ENCODE peak calls at places on chromosomes 12 and 14, in eight cellular contexts. T, C, F, M, Y, E, S and J are unnamed samples.

GRCh38 chr14:104184911-104185499 is 46.6 kb downstream of the KIF26A start:
- DNase-seq in F (no peak), C (no peak), S (no peak), E (no peak), M (no peak), Y (no peak), T (no peak), J (no peak)

GRCh38 chr14:103334644-103335603 is 887 bp downstream of the EIF5 start:
- DNase-seq in T (peak), C (peak), M (no peak), S (peak), Y (peak), F (peak), E (peak), J (peak)

GRCh38 chr12:89951050-89951693 is 242.5 kb upstream of the ATP2B1 start:
- DNase-seq in C (peak), E (no peak), M (no peak), T (no peak), S (peak), F (peak), Y (no peak), J (no peak)

GRCh38 chr12:162467-163307 is 51.3 kb downstream of the SLC6A12 start:
- DNase-seq in C (no peak), Y (no peak), T (no peak), M (peak), E (no peak), S (no peak), F (no peak), J (no peak)

GRCh38 chr12:53096089-53096741 is 1.3 kb upstream of the IGFBP6 start:
- DNase-seq in E (no peak), C (peak), T (peak), M (peak), S (peak), Y (no peak), F (peak), J (peak)

GRCh38 chr12:94535614-94535932 is 75.9 kb upstream of the CEP83 start:
- DNase-seq in Y (no peak), T (no peak), E (no peak), S (no peak), C (no peak), M (no peak), F (no peak), J (no peak)

GRCh38 chr14:89369656-89370055 is 47.4 kb downstream of the FOXN3 start:
- DNase-seq in F (no peak), E (no peak), S (no peak), C (no peak), T (no peak), Y (no peak), M (peak), J (no peak)

GRCh38 chr12:62192486-62193250 is 67.5 kb upstream of the USP15 start:
- DNase-seq in E (peak), T (no peak), M (peak), F (peak), Y (peak), S (peak), C (peak), J (peak)

GRCh38 chr12:47378222-47378582 is 298.4 kb upstream of the AMIGO2 start:
- DNase-seq in T (no peak), F (no peak), S (no peak), C (no peak), Y (no peak), M (no peak), E (no peak), J (no peak)

GRCh38 chr12:95678684-95679083 is 111.9 kb downstream of the NTN4 start:
- DNase-seq in C (no peak), F (no peak), T (no peak), Y (no peak), E (no peak), M (no peak), S (no peak), J (no peak)

GRCh38 chr14:49992901-49993335 is 100.0 kb downstream of the ARF6 start:
- DNase-seq in T (no peak), C (no peak), Y (no peak), M (no peak), E (no peak), F (peak), S (no peak), J (no peak)

GRCh38 chr14:29805415-29806123 is 122.1 kb downstream of the PRKD1 start:
- DNase-seq in S (peak), M (no peak), C (peak), F (peak), T (no peak), E (no peak), Y (peak), J (peak)

GRCh38 chr14:59190372-59190771 is 1.9 kb downstream of the DAAM1 start:
- DNase-seq in M (peak), S (no peak), E (no peak), Y (no peak), F (no peak), C (peak), T (no peak), J (no peak)

GRCh38 chr12:112971248-112971647 is 7.1 kb upstream of the OAS2 start:
- DNase-seq in C (no peak), S (no peak), F (peak), Y (no peak), T (no peak), E (no peak), M (no peak), J (no peak)

GRCh38 chr12:87469295-87469694 is 559.9 kb downstream of the C12orf50 start:
- DNase-seq in Y (no peak), M (no peak), S (no peak), C (peak), E (no peak), F (peak), T (no peak), J (no peak)

GRCh38 chr12:57522019-57522886 is at the start of gene MBD6:
- DNase-seq in C (peak), M (peak), T (peak), E (peak), S (peak), Y (peak), F (peak), J (peak)

GRCh38 chr14:43012817-43013216 is 1406.1 kb downstream of the LRFN5 start:
- DNase-seq in C (no peak), M (no peak), Y (no peak), T (no peak), F (no peak), E (no peak), S (no peak), J (no peak)

GRCh38 chr12:123860369-123860768 is 98.3 kb downstream of the DNAH10 start:
- DNase-seq in E (no peak), Y (no peak), T (no peak), M (no peak), C (no peak), S (no peak), F (peak), J (no peak)

GRCh38 chr12:101920906-101921305 is 43.5 kb downstream of the DRAM1 start:
- DNase-seq in T (no peak), Y (no peak), S (no peak), E (no peak), F (no peak), M (no peak), C (no peak), J (no peak)

GRCh38 chr12:131035268-131035681 is 81.6 kb downstream of the ADGRD1 start:
- DNase-seq in S (no peak), C (peak), F (no peak), Y (no peak), M (no peak), E (no peak), T (no peak), J (no peak)

GRCh38 chr14:54565236-54566151 is 1.4 kb upstream of the SAMD4A start:
- DNase-seq in S (peak), M (peak), Y (peak), T (peak), F (peak), C (peak), E (peak), J (peak)

GRCh38 chr12:2795291-2796186 is 769 bp downstream of the FKBP4 start:
- DNase-seq in S (peak), T (peak), Y (peak), F (peak), M (peak), E (peak), C (peak), J (peak)

GRCh38 chr12:4324366-4324765 is 3.4 kb downstream of the TIGAR start:
- DNase-seq in M (no peak), F (no peak), E (no peak), C (no peak), T (no peak), S (no peak), Y (no peak), J (no peak)

GRCh38 chr12:93020225-93020997 is 91.3 kb upstream of the EEA1 start:
- DNase-seq in T (no peak), Y (peak), S (no peak), E (no peak), M (no peak), F (no peak), C (peak), J (no peak)

GRCh38 chr12:3336606-3337311 is 154.2 kb upstream of the PRMT8 start:
- DNase-seq in T (no peak), Y (no peak), S (peak), E (no peak), M (no peak), F (no peak), C (peak), J (peak)

GRCh38 chr12:65500121-65500846 is 221.8 kb downstream of the MSRB3 start:
- DNase-seq in E (no peak), F (peak), Y (no peak), S (peak), T (no peak), M (no peak), C (peak), J (no peak)

GRCh38 chr14:33357225-33358010 is 418.7 kb downstream of the NPAS3 start:
- DNase-seq in T (no peak), S (no peak), M (no peak), F (no peak), Y (no peak), E (no peak), C (no peak), J (no peak)

GRCh38 chr14:72830786-72831583 is 62.9 kb downstream of the DPF3 start:
- DNase-seq in T (no peak), M (no peak), C (no peak), S (no peak), Y (no peak), E (no peak), F (peak), J (peak)

GRCh38 chr12:26112703-26113147 is 12.1 kb downstream of the BHLHE41 start:
- DNase-seq in C (no peak), Y (no peak), T (no peak), S (no peak), F (no peak), M (no peak), E (no peak), J (no peak)

GRCh38 chr12:117105902-117106301 is 6.7 kb upstream of the TESC start:
- DNase-seq in C (peak), F (no peak), S (peak), T (no peak), M (no peak), E (peak), Y (no peak), J (no peak)

GRCh38 chr12:50765325-50765911 is 1.5 kb downstream of the ATF1 start:
- DNase-seq in Y (peak), S (peak), C (peak), M (peak), E (peak), T (no peak), F (peak), J (no peak)

GRCh38 chr12:42779186-42779859 is 189.8 kb upstream of the PRICKLE1 start:
- DNase-seq in S (peak), F (peak), M (no peak), Y (no peak), T (no peak), C (peak), E (no peak), J (no peak)

GRCh38 chr14:93974299-93974698 is 2.1 kb downstream of the ASB2 start:
- DNase-seq in M (no peak), C (no peak), F (no peak), T (no peak), S (no peak), Y (no peak), E (no peak), J (no peak)

GRCh38 chr12:2341871-2342270 is 289.1 kb downstream of the CACNA1C start:
- DNase-seq in F (peak), T (no peak), C (peak), Y (no peak), S (peak), M (no peak), E (no peak), J (no peak)

GRCh38 chr12:28883406-28883997 is 265.6 kb upstream of the FAR2 start:
- DNase-seq in F (no peak), M (no peak), T (no peak), Y (no peak), S (no peak), C (no peak), E (no peak), J (no peak)

GRCh38 chr14:65847065-65847847 is 434.7 kb downstream of the FUT8 start:
- DNase-seq in F (no peak), Y (peak), M (no peak), E (peak), S (no peak), C (no peak), T (no peak), J (no peak)

GRCh38 chr14:38256358-38256840 is 506 bp upstream of the CLEC14A start:
- DNase-seq in Y (no peak), S (no peak), F (peak), C (no peak), M (no peak), E (no peak), T (no peak), J (no peak)
- TF ChIP-seq CTCF in Y (no peak), S (no peak), F (peak), C (no peak), M (peak), E (no peak), T (no peak), J (no peak)

DNA sequence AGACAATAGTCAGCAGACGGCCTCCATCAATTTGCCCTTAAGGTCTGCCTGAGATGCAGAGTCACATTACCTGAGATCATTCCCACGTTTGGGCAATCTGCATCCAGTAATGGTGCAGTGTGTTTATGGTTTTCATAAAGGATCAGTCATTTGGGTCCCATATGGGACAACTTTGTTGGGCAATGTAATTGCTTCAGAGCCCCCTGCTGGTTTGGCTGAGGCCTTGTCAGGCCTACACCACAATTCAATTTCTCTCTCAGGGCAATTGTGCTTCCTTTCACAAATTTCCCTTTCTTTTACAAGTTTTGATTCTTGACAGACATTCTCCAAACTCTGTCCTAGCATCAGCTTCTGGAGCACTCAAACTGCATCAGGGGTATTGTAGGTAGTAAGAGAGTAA is 191.2 kb upstream of the SSTR1 start:
- DNase-seq in Y (no peak), E (no peak), M (no peak), S (no peak), C (peak), T (no peak), F (peak), J (no peak)
- TF ChIP-seq CTCF in Y (peak), E (no peak), M (peak), S (no peak), C (peak), T (no peak), F (peak), J (no peak)

DNA sequence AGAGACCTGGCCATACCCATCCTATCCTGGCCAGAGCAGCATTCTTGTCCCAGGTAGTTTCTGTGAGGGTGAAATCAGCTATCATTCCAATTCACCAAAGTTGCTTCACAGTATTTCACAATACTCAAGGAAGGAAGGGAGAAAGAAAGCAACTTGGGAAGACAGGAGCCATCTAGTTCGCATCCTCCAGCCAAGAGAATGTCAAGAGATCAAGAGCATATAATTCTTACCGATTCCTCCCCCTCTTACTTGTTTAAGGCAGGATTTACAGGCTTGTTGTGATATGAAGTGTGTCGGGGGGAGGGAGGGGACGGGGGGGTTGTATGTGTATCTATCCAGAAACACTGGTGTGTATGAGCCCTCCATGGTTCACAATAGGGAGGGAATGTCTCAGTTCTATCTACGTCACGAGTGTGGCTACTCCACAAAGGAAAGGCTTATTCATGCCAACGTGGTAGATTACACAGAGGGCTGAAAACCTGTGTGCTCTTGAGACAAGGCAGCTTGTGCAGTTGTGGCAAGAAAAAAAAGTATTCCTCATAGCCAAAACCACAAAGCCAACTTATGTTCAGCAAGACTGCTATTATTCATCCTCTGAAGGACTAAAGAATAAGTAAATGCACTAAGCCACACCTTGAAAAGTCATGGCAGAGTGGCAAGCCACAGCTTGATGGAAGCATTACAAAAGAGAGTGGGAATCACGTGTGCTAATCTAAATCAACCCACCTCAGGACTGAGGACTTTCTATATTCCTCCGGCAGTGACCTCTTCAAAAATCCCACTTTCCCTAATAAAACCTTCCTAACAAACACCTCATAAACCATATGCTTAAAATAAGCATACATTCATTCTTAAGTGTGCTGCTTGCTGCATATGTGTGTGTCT is 35.0 kb downstream of the CORO1C start:
- DNase-seq in E (no peak), M (no peak), C (peak), F (peak), S (peak), T (no peak), Y (no peak), J (peak)
- TF ChIP-seq CTCF in E (no peak), M (no peak), C (no peak), F (no peak), S (no peak), T (no peak), Y (no peak), J (no peak)

GRCh38 chr14:56161658-56162057 is 43.4 kb downstream of the PELI2 start:
- DNase-seq in C (no peak), E (no peak), Y (no peak), S (no peak), F (no peak), M (no peak), T (no peak), J (no peak)
- TF ChIP-seq CTCF in C (no peak), E (no peak), Y (no peak), S (no peak), F (no peak), M (no peak), T (no peak), J (no peak)

GRCh38 chr14:87052646-87053225 is 940.2 kb downstream of the GALC start:
- DNase-seq in S (no peak), T (no peak), F (no peak), M (no peak), C (peak), Y (no peak), E (no peak), J (no peak)

GRCh38 chr14:87046960-87047359 is 946.0 kb downstream of the GALC start:
- DNase-seq in C (no peak), E (no peak), T (no peak), S (no peak), F (no peak), Y (no peak), M (no peak), J (no peak)

GRCh38 chr14:87055007-87055406 is 938.0 kb downstream of the GALC start:
- DNase-seq in M (peak), C (no peak), E (no peak), S (no peak), F (no peak), T (no peak), Y (no peak), J (no peak)

GRCh38 chr14:87045956-87046355 is 947.0 kb downstream of the GALC start:
- DNase-seq in C (no peak), Y (no peak), E (no peak), S (no peak), M (no peak), F (no peak), T (no peak), J (no peak)

GRCh38 chr14:87049886-87050820 is 942.8 kb downstream of the GALC start:
- DNase-seq in F (peak), M (peak), Y (peak), E (no peak), S (peak), T (no peak), C (peak), J (no peak)
- TF ChIP-seq CTCF in F (peak), M (peak), Y (peak), E (no peak), S (peak), T (no peak), C (peak), J (no peak)

GRCh38 chr12:111274820-111275219 is 94.1 kb downstream of the PHETA1 start:
- DNase-seq in E (no peak), M (no peak), Y (no peak), F (peak), T (no peak), C (no peak), S (no peak), J (no peak)
- TF ChIP-seq CTCF in E (no peak), M (peak), Y (peak), F (peak), T (no peak), C (peak), S (peak), J (no peak)

DNA sequence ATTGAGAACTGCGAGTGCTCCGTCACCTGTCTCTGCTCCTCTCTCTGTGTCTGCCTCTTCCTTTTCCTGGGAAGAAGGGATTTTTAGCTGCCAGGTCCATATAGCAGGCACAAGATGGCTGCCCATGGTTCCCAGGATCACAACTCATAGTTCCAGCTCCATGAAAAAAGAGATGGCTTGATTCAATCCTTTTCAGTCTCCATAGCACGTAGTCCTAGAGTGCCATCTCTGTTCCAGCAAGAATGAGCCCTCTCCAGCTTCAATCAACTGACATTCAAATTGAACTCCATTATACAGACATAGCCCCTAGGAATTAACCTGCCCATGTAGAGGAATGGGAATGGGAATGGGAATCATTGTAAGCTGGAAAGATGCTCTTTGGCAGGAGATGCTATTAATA is 34.7 kb upstream of the RTRAF start:
- DNase-seq in S (no peak), F (no peak), T (no peak), E (no peak), Y (no peak), C (no peak), M (no peak), J (no peak)
- TF ChIP-seq CTCF in S (no peak), F (no peak), T (no peak), E (no peak), Y (no peak), C (no peak), M (peak), J (no peak)

GRCh38 chr12:15794196-15794595 is 5.0 kb upstream of the EPS8 start:
- DNase-seq in M (no peak), E (no peak), Y (no peak), F (no peak), S (no peak), C (no peak), T (no peak), J (no peak)
- TF ChIP-seq CTCF in M (no peak), E (no peak), Y (no peak), F (no peak), S (no peak), C (no peak), T (no peak), J (no peak)

GRCh38 chr12:23361971-23362370 is 587.5 kb downstream of the SOX5 start:
- DNase-seq in C (no peak), M (no peak), F (no peak), T (no peak), Y (no peak), E (no peak), S (no peak), J (no peak)
- TF ChIP-seq CTCF in C (no peak), M (peak), F (no peak), T (no peak), Y (no peak), E (no peak), S (no peak), J (no peak)